ENCODE peak calls at places on chromosome 12, in seven cellular contexts. One of them, this sample, is unnamed.

GRCh38 chr12:122123761-122124145 is 45.2 kb downstream of the MLXIP start:
- DNase-seq in left ventricle myocardium inferior: no peak
- DNase-seq in CD8-positive, alpha-beta T cell: no peak
- DNase-seq in testis: no peak
- DNase-seq in colonic mucosa: no peak
- DNase-seq in CD8-positive, alpha-beta memory T cell: no peak
- DNase-seq in kidney: peak; percentile 37
- DNase-seq in this sample: peak; percentile 38

GRCh38 chr12:27297576-27297975 is 35.1 kb upstream of the BMAL2 start:
- DNase-seq in left ventricle myocardium inferior: no peak
- DNase-seq in CD8-positive, alpha-beta T cell: no peak
- DNase-seq in testis: no peak
- DNase-seq in colonic mucosa: no peak
- DNase-seq in CD8-positive, alpha-beta memory T cell: no peak
- DNase-seq in kidney: no peak
- DNase-seq in this sample: no peak

GRCh38 chr12:9866786-9867379 is 2.3 kb downstream of the CLEC2B start:
- DNase-seq in left ventricle myocardium inferior: no peak
- DNase-seq in CD8-positive, alpha-beta T cell: no peak
- DNase-seq in testis: no peak
- DNase-seq in colonic mucosa: no peak
- DNase-seq in CD8-positive, alpha-beta memory T cell: no peak
- DNase-seq in kidney: no peak
- DNase-seq in this sample: no peak

GRCh38 chr12:27191531-27191930 is 52.6 kb upstream of the STK38L start:
- DNase-seq in left ventricle myocardium inferior: no peak
- DNase-seq in CD8-positive, alpha-beta T cell: no peak
- DNase-seq in testis: no peak
- DNase-seq in colonic mucosa: no peak
- DNase-seq in CD8-positive, alpha-beta memory T cell: no peak
- DNase-seq in kidney: no peak
- DNase-seq in this sample: no peak

GRCh38 chr12:106903241-106903950 is 52.3 kb upstream of the TMEM263 start:
- DNase-seq in left ventricle myocardium inferior: peak; percentile 71
- DNase-seq in CD8-positive, alpha-beta T cell: peak; percentile 75
- DNase-seq in testis: peak; percentile 86
- DNase-seq in colonic mucosa: peak; percentile 90
- DNase-seq in CD8-positive, alpha-beta memory T cell: peak; percentile 52
- DNase-seq in kidney: peak; percentile 91
- DNase-seq in this sample: peak; percentile 90

GRCh38 chr12:64696065-64696741 is 63.0 kb downstream of the GNS start:
- DNase-seq in left ventricle myocardium inferior: no peak
- DNase-seq in CD8-positive, alpha-beta T cell: no peak
- DNase-seq in testis: no peak
- DNase-seq in colonic mucosa: no peak
- DNase-seq in CD8-positive, alpha-beta memory T cell: no peak
- DNase-seq in kidney: no peak
- DNase-seq in this sample: no peak

GRCh38 chr12:66708704-66709443 is 30.0 kb upstream of the GRIP1 start:
- DNase-seq in left ventricle myocardium inferior: no peak
- DNase-seq in CD8-positive, alpha-beta T cell: no peak
- DNase-seq in testis: no peak
- DNase-seq in colonic mucosa: no peak
- DNase-seq in CD8-positive, alpha-beta memory T cell: no peak
- DNase-seq in kidney: no peak
- DNase-seq in this sample: no peak

GRCh38 chr12:84128117-84128991 is 784.2 kb downstream of the SLC6A15 start:
- DNase-seq in left ventricle myocardium inferior: no peak
- DNase-seq in CD8-positive, alpha-beta T cell: no peak
- DNase-seq in testis: no peak
- DNase-seq in colonic mucosa: no peak
- DNase-seq in CD8-positive, alpha-beta memory T cell: no peak
- DNase-seq in kidney: peak; percentile 59
- DNase-seq in this sample: no peak

GRCh38 chr12:106773286-106773685 is 1.2 kb upstream of the RIC8B start:
- DNase-seq in left ventricle myocardium inferior: no peak
- DNase-seq in CD8-positive, alpha-beta T cell: no peak
- DNase-seq in testis: no peak
- DNase-seq in colonic mucosa: no peak
- DNase-seq in CD8-positive, alpha-beta memory T cell: no peak
- DNase-seq in kidney: no peak
- DNase-seq in this sample: no peak

GRCh38 chr12:117540011-117540410 is 178.6 kb upstream of the NOS1 start:
- DNase-seq in left ventricle myocardium inferior: no peak
- DNase-seq in CD8-positive, alpha-beta T cell: no peak
- DNase-seq in testis: no peak
- DNase-seq in colonic mucosa: no peak
- DNase-seq in CD8-positive, alpha-beta memory T cell: no peak
- DNase-seq in kidney: no peak
- DNase-seq in this sample: no peak

GRCh38 chr12:67025543-67026114 is 243.5 kb upstream of the CAND1 start:
- DNase-seq in left ventricle myocardium inferior: no peak
- DNase-seq in CD8-positive, alpha-beta T cell: peak; percentile 45
- DNase-seq in testis: peak; percentile 39
- DNase-seq in colonic mucosa: peak; percentile 40
- DNase-seq in CD8-positive, alpha-beta memory T cell: no peak
- DNase-seq in kidney: no peak
- DNase-seq in this sample: no peak

GRCh38 chr12:100794441-100795192 is at the start of gene ANO4:
- DNase-seq in left ventricle myocardium inferior: no peak
- DNase-seq in CD8-positive, alpha-beta T cell: no peak
- DNase-seq in testis: no peak
- DNase-seq in colonic mucosa: no peak
- DNase-seq in CD8-positive, alpha-beta memory T cell: no peak
- DNase-seq in kidney: no peak
- DNase-seq in this sample: no peak

GRCh38 chr12:38053655-38054464 is 262.7 kb upstream of the ALG10B start:
- DNase-seq in left ventricle myocardium inferior: no peak
- DNase-seq in CD8-positive, alpha-beta T cell: no peak
- DNase-seq in testis: peak; percentile 33
- DNase-seq in colonic mucosa: peak; percentile 48
- DNase-seq in CD8-positive, alpha-beta memory T cell: no peak
- DNase-seq in kidney: peak; percentile 82
- DNase-seq in this sample: no peak

GRCh38 chr12:55692631-55693322 is 14.9 kb downstream of the ITGA7 start:
- DNase-seq in left ventricle myocardium inferior: no peak
- DNase-seq in CD8-positive, alpha-beta T cell: no peak
- DNase-seq in testis: no peak
- DNase-seq in colonic mucosa: no peak
- DNase-seq in CD8-positive, alpha-beta memory T cell: no peak
- DNase-seq in kidney: no peak
- DNase-seq in this sample: no peak

GRCh38 chr12:89370850-89371249 is 18.5 kb upstream of the DUSP6 start:
- DNase-seq in left ventricle myocardium inferior: no peak
- DNase-seq in CD8-positive, alpha-beta T cell: no peak
- DNase-seq in testis: no peak
- DNase-seq in colonic mucosa: no peak
- DNase-seq in CD8-positive, alpha-beta memory T cell: no peak
- DNase-seq in kidney: no peak
- DNase-seq in this sample: no peak

GRCh38 chr12:56636118-56636674 is 6.1 kb upstream of the BAZ2A start:
- DNase-seq in left ventricle myocardium inferior: peak; percentile 92
- DNase-seq in CD8-positive, alpha-beta T cell: peak; percentile 79
- DNase-seq in testis: peak; percentile 96
- DNase-seq in colonic mucosa: peak; percentile 97
- DNase-seq in CD8-positive, alpha-beta memory T cell: peak; percentile 78
- DNase-seq in kidney: peak; percentile 96
- DNase-seq in this sample: peak; percentile 94

GRCh38 chr12:42213023-42213422 is 25.0 kb downstream of the YAF2 start:
- DNase-seq in left ventricle myocardium inferior: no peak
- DNase-seq in CD8-positive, alpha-beta T cell: no peak
- DNase-seq in testis: no peak
- DNase-seq in colonic mucosa: peak; percentile 28
- DNase-seq in CD8-positive, alpha-beta memory T cell: no peak
- DNase-seq in kidney: no peak
- DNase-seq in this sample: no peak

GRCh38 chr12:56165369-56165768 is 7.2 kb downstream of the MYL6 start:
- DNase-seq in left ventricle myocardium inferior: no peak
- DNase-seq in CD8-positive, alpha-beta T cell: no peak
- DNase-seq in testis: no peak
- DNase-seq in colonic mucosa: no peak
- DNase-seq in CD8-positive, alpha-beta memory T cell: no peak
- DNase-seq in kidney: no peak
- DNase-seq in this sample: no peak

GRCh38 chr12:63909746-63910145 is 65.2 kb downstream of the SRGAP1 start:
- DNase-seq in left ventricle myocardium inferior: no peak
- DNase-seq in CD8-positive, alpha-beta T cell: no peak
- DNase-seq in testis: no peak
- DNase-seq in colonic mucosa: no peak
- DNase-seq in CD8-positive, alpha-beta memory T cell: no peak
- DNase-seq in kidney: no peak
- DNase-seq in this sample: no peak

GRCh38 chr12:52242442-52243263 is 9.6 kb downstream of the KRT7 start:
- DNase-seq in left ventricle myocardium inferior: no peak
- DNase-seq in CD8-positive, alpha-beta T cell: no peak
- DNase-seq in testis: no peak
- DNase-seq in colonic mucosa: no peak
- DNase-seq in CD8-positive, alpha-beta memory T cell: no peak
- DNase-seq in kidney: no peak
- DNase-seq in this sample: no peak

GRCh38 chr12:6178981-6179761 is 21.0 kb upstream of the CD9 start:
- DNase-seq in left ventricle myocardium inferior: no peak
- DNase-seq in CD8-positive, alpha-beta T cell: no peak
- DNase-seq in testis: no peak
- DNase-seq in colonic mucosa: no peak
- DNase-seq in CD8-positive, alpha-beta memory T cell: no peak
- DNase-seq in kidney: no peak
- DNase-seq in this sample: no peak

GRCh38 chr12:124517260-124518050 is 50.0 kb downstream of the NCOR2 start:
- DNase-seq in left ventricle myocardium inferior: peak; percentile 81
- DNase-seq in CD8-positive, alpha-beta T cell: no peak
- DNase-seq in testis: peak; percentile 79
- DNase-seq in colonic mucosa: peak; percentile 79
- DNase-seq in CD8-positive, alpha-beta memory T cell: no peak
- DNase-seq in kidney: peak; percentile 90
- DNase-seq in this sample: peak; percentile 93

GRCh38 chr12:15757553-15758255 is 31.5 kb downstream of the EPS8 start:
- DNase-seq in left ventricle myocardium inferior: no peak
- DNase-seq in CD8-positive, alpha-beta T cell: no peak
- DNase-seq in testis: no peak
- DNase-seq in colonic mucosa: no peak
- DNase-seq in CD8-positive, alpha-beta memory T cell: no peak
- DNase-seq in kidney: no peak
- DNase-seq in this sample: no peak

GRCh38 chr12:53324779-53325538 is 3.5 kb upstream of the AAAS start:
- DNase-seq in left ventricle myocardium inferior: peak; percentile 95
- DNase-seq in CD8-positive, alpha-beta T cell: peak; percentile 85
- DNase-seq in testis: peak; percentile 94
- DNase-seq in colonic mucosa: peak; percentile 92
- DNase-seq in CD8-positive, alpha-beta memory T cell: peak; percentile 78
- DNase-seq in kidney: peak; percentile 97
- DNase-seq in this sample: peak; percentile 98

GRCh38 chr12:95509300-95509699 is 35.3 kb downstream of the METAP2 start:
- DNase-seq in left ventricle myocardium inferior: no peak
- DNase-seq in CD8-positive, alpha-beta T cell: no peak
- DNase-seq in testis: no peak
- DNase-seq in colonic mucosa: no peak
- DNase-seq in CD8-positive, alpha-beta memory T cell: no peak
- DNase-seq in kidney: no peak
- DNase-seq in this sample: no peak
- H3K27ac ChIP-seq in left ventricle myocardium inferior: no peak overlapping the region
- H3K27ac ChIP-seq in CD8-positive, alpha-beta T cell: no peak overlapping the region
- H3K27ac ChIP-seq in testis: no peak overlapping the region
- H3K27ac ChIP-seq in colonic mucosa: no peak overlapping the region
- H3K27ac ChIP-seq in CD8-positive, alpha-beta memory T cell: no peak overlapping the region
- H3K27ac ChIP-seq in kidney: no peak overlapping the region
- H3K27ac ChIP-seq in this sample: no peak overlapping the region

GRCh38 chr12:104131609-104132008 is 6.4 kb downstream of the NFYB start:
- DNase-seq in left ventricle myocardium inferior: no peak
- DNase-seq in CD8-positive, alpha-beta T cell: no peak
- DNase-seq in testis: no peak
- DNase-seq in colonic mucosa: no peak
- DNase-seq in CD8-positive, alpha-beta memory T cell: no peak
- DNase-seq in kidney: no peak
- DNase-seq in this sample: no peak
- H3K27ac ChIP-seq in left ventricle myocardium inferior: peak overlapping the region; percentile 74
- H3K27ac ChIP-seq in CD8-positive, alpha-beta T cell: no peak overlapping the region
- H3K27ac ChIP-seq in testis: no peak overlapping the region
- H3K27ac ChIP-seq in colonic mucosa: no peak overlapping the region
- H3K27ac ChIP-seq in CD8-positive, alpha-beta memory T cell: no peak overlapping the region
- H3K27ac ChIP-seq in kidney: no peak overlapping the region
- H3K27ac ChIP-seq in this sample: no peak overlapping the region

GRCh38 chr12:23217158-23217557 is 592.2 kb downstream of the ETNK1 start:
- DNase-seq in left ventricle myocardium inferior: no peak
- DNase-seq in CD8-positive, alpha-beta T cell: no peak
- DNase-seq in testis: no peak
- DNase-seq in colonic mucosa: no peak
- DNase-seq in CD8-positive, alpha-beta memory T cell: no peak
- DNase-seq in kidney: no peak
- DNase-seq in this sample: no peak
- H3K27ac ChIP-seq in left ventricle myocardium inferior: no peak overlapping the region
- H3K27ac ChIP-seq in CD8-positive, alpha-beta T cell: no peak overlapping the region
- H3K27ac ChIP-seq in testis: no peak overlapping the region
- H3K27ac ChIP-seq in colonic mucosa: no peak overlapping the region
- H3K27ac ChIP-seq in CD8-positive, alpha-beta memory T cell: no peak overlapping the region
- H3K27ac ChIP-seq in kidney: no peak overlapping the region
- H3K27ac ChIP-seq in this sample: no peak overlapping the region

GRCh38 chr12:120903382-120903817 is 758 bp downstream of the SPPL3 start:
- DNase-seq in left ventricle myocardium inferior: peak; percentile 64
- DNase-seq in CD8-positive, alpha-beta T cell: peak; percentile 69
- DNase-seq in testis: peak; percentile 82
- DNase-seq in colonic mucosa: peak; percentile 86
- DNase-seq in CD8-positive, alpha-beta memory T cell: peak; percentile 71
- DNase-seq in kidney: peak; percentile 90
- DNase-seq in this sample: peak; percentile 86

GRCh38 chr12:120902846-120903381 is 1.2 kb downstream of the SPPL3 start:
- DNase-seq in left ventricle myocardium inferior: no peak
- DNase-seq in CD8-positive, alpha-beta T cell: no peak
- DNase-seq in testis: no peak
- DNase-seq in colonic mucosa: peak; percentile 26
- DNase-seq in CD8-positive, alpha-beta memory T cell: no peak
- DNase-seq in kidney: no peak
- DNase-seq in this sample: no peak

GRCh38 chr12:120903818-120904773 is at the start of gene SPPL3:
- DNase-seq in left ventricle myocardium inferior: peak; percentile 96
- DNase-seq in CD8-positive, alpha-beta T cell: peak; percentile 94
- DNase-seq in testis: peak; percentile 94
- DNase-seq in colonic mucosa: peak; percentile 96
- DNase-seq in CD8-positive, alpha-beta memory T cell: peak; percentile 92
- DNase-seq in kidney: peak; percentile 97
- DNase-seq in this sample: peak; percentile 97

GRCh38 chr12:120905856-120906384 is 1.8 kb upstream of the SPPL3 start:
- DNase-seq in left ventricle myocardium inferior: no peak
- DNase-seq in CD8-positive, alpha-beta T cell: no peak
- DNase-seq in testis: no peak
- DNase-seq in colonic mucosa: no peak
- DNase-seq in CD8-positive, alpha-beta memory T cell: no peak
- DNase-seq in kidney: no peak
- DNase-seq in this sample: peak; percentile 51

DNA sequence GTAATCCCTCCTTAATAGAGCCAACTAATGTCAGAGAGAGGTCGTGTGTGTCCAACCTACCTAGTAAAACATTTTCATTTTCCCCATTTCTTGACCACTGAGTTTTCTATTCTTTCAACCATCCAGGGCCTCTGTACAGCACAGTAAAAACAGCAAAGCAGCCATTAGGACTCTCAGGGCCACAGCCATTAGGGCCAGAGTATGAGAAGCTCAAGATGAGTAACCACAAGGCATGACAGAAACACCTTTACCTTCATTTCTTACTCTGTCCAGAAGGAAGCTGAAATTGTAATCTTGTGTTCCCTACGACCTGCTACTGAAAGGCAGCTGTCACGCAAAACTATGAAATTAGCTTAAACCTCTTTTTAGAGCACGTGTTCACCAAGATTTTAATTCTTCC is 2.3 kb downstream of the SPPL3 start:
- DNase-seq in left ventricle myocardium inferior: no peak
- DNase-seq in CD8-positive, alpha-beta T cell: no peak
- DNase-seq in testis: no peak
- DNase-seq in colonic mucosa: no peak
- DNase-seq in CD8-positive, alpha-beta memory T cell: no peak
- DNase-seq in kidney: no peak
- DNase-seq in this sample: no peak
- H3K27ac ChIP-seq in left ventricle myocardium inferior: no peak overlapping the region
- H3K27ac ChIP-seq in CD8-positive, alpha-beta T cell: no peak overlapping the region
- H3K27ac ChIP-seq in testis: no peak overlapping the region
- H3K27ac ChIP-seq in colonic mucosa: no peak overlapping the region
- H3K27ac ChIP-seq in CD8-positive, alpha-beta memory T cell: no peak overlapping the region
- H3K27ac ChIP-seq in kidney: no peak overlapping the region
- H3K27ac ChIP-seq in this sample: no peak overlapping the region

This sample was measured in aorta.